ENCODE peak calls at places on chromosomes 4 and X, in six cellular contexts. One of them, this sample, is unnamed.

GRCh38 chr4:149223659-149224058 is 592.0 kb downstream of the IQCM start:
- DNase-seq in left lung: no peak
- DNase-seq in fibroblast of villous mesenchyme: peak
- DNase-seq in lower lobe of right lung: no peak
- DNase-seq in nephron progenitor cell: no peak
- DNase-seq in HFFc6: peak
- DNase-seq in this sample: no peak

GRCh38 chrX:34365482-34365881 is 233.4 kb upstream of the FAM47A start:
- DNase-seq in left lung: no peak
- DNase-seq in fibroblast of villous mesenchyme: peak
- DNase-seq in lower lobe of right lung: no peak
- DNase-seq in nephron progenitor cell: peak
- DNase-seq in HFFc6: peak
- DNase-seq in this sample: no peak

GRCh38 chr4:148540622-148541326 is 98.6 kb upstream of the NR3C2 start:
- DNase-seq in left lung: no peak
- DNase-seq in fibroblast of villous mesenchyme: no peak
- DNase-seq in lower lobe of right lung: no peak
- DNase-seq in nephron progenitor cell: no peak
- DNase-seq in HFFc6: no peak
- DNase-seq in this sample: no peak

GRCh38 chr4:132818091-132818490 is 331.0 kb upstream of the PCDH10 start:
- DNase-seq in left lung: no peak
- DNase-seq in fibroblast of villous mesenchyme: no peak
- DNase-seq in lower lobe of right lung: no peak
- DNase-seq in nephron progenitor cell: peak
- DNase-seq in HFFc6: no peak
- DNase-seq in this sample: no peak

GRCh38 chr4:176439611-176440010 is 119.8 kb downstream of the SPCS3 start:
- DNase-seq in left lung: no peak
- DNase-seq in fibroblast of villous mesenchyme: no peak
- DNase-seq in lower lobe of right lung: no peak
- DNase-seq in nephron progenitor cell: no peak
- DNase-seq in HFFc6: no peak
- DNase-seq in this sample: no peak

GRCh38 chr4:28555851-28556250 is 1695.2 kb downstream of the STIM2 start:
- DNase-seq in left lung: no peak
- DNase-seq in fibroblast of villous mesenchyme: peak
- DNase-seq in lower lobe of right lung: no peak
- DNase-seq in nephron progenitor cell: no peak
- DNase-seq in HFFc6: no peak
- DNase-seq in this sample: no peak

GRCh38 chr4:86720508-86721068 is 126.5 kb downstream of the PTPN13 start:
- DNase-seq in left lung: no peak
- DNase-seq in fibroblast of villous mesenchyme: peak
- DNase-seq in lower lobe of right lung: no peak
- DNase-seq in nephron progenitor cell: no peak
- DNase-seq in HFFc6: no peak
- DNase-seq in this sample: no peak

GRCh38 chr4:84856468-84856867 is 110.0 kb downstream of the WDFY3 start:
- DNase-seq in left lung: no peak
- DNase-seq in fibroblast of villous mesenchyme: no peak
- DNase-seq in lower lobe of right lung: no peak
- DNase-seq in nephron progenitor cell: no peak
- DNase-seq in HFFc6: no peak
- DNase-seq in this sample: no peak

GRCh38 chr4:14431155-14432134 is 570.8 kb upstream of the CPEB2 start:
- DNase-seq in left lung: no peak
- DNase-seq in fibroblast of villous mesenchyme: no peak
- DNase-seq in lower lobe of right lung: no peak
- DNase-seq in nephron progenitor cell: no peak
- DNase-seq in HFFc6: no peak
- DNase-seq in this sample: no peak

GRCh38 chrX:67604979-67605703 is 61.3 kb downstream of the AR start:
- DNase-seq in left lung: no peak
- DNase-seq in fibroblast of villous mesenchyme: peak
- DNase-seq in lower lobe of right lung: no peak
- DNase-seq in nephron progenitor cell: no peak
- DNase-seq in HFFc6: peak
- DNase-seq in this sample: no peak

GRCh38 chr4:104490770-104491395 is 3.8 kb downstream of the CXXC4 start:
- DNase-seq in left lung: peak
- DNase-seq in fibroblast of villous mesenchyme: peak
- DNase-seq in lower lobe of right lung: peak
- DNase-seq in nephron progenitor cell: peak
- DNase-seq in HFFc6: peak
- DNase-seq in this sample: no peak

GRCh38 chrX:134604701-134605271 is 53.5 kb downstream of the PLAC1 start:
- DNase-seq in left lung: peak
- DNase-seq in fibroblast of villous mesenchyme: peak
- DNase-seq in lower lobe of right lung: peak
- DNase-seq in nephron progenitor cell: no peak
- DNase-seq in HFFc6: no peak
- DNase-seq in this sample: no peak

GRCh38 chr4:158530391-158530790 is 8.7 kb downstream of the RXFP1 start:
- DNase-seq in left lung: no peak
- DNase-seq in fibroblast of villous mesenchyme: peak
- DNase-seq in lower lobe of right lung: no peak
- DNase-seq in nephron progenitor cell: no peak
- DNase-seq in HFFc6: no peak
- DNase-seq in this sample: no peak

GRCh38 chrX:107204063-107204605 is 2.1 kb downstream of the NUP62CL start:
- DNase-seq in left lung: no peak
- DNase-seq in fibroblast of villous mesenchyme: no peak
- DNase-seq in lower lobe of right lung: no peak
- DNase-seq in nephron progenitor cell: peak
- DNase-seq in HFFc6: no peak
- DNase-seq in this sample: no peak

GRCh38 chr4:126396121-126396520 is 1081.4 kb downstream of the FAT4 start:
- DNase-seq in left lung: no peak
- DNase-seq in fibroblast of villous mesenchyme: no peak
- DNase-seq in lower lobe of right lung: no peak
- DNase-seq in nephron progenitor cell: no peak
- DNase-seq in HFFc6: no peak
- DNase-seq in this sample: no peak

GRCh38 chr4:126395661-126396060 is 1080.9 kb downstream of the FAT4 start:
- DNase-seq in left lung: no peak
- DNase-seq in fibroblast of villous mesenchyme: no peak
- DNase-seq in lower lobe of right lung: no peak
- DNase-seq in nephron progenitor cell: no peak
- DNase-seq in HFFc6: no peak
- DNase-seq in this sample: no peak

DNA sequence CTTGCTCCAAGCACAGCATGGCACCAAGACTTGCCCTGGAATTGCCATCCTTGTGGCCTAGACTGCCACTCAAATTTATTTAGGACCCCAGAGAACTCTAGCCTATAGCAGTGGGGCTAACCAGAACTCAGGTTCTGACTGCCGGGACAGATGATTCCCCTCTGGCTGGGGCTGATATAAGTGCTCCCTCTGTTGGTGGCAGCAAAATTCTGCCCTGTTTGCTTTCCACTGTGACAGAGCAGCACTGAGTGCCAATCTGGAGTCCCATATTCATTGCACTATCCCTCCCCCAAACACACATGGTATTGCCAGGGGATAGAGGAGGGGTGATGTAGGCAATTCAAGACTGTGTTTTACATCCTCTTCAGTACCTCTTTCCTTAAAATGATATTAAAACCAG is 1081.9 kb downstream of the FAT4 start:
- DNase-seq in left lung: no peak
- DNase-seq in fibroblast of villous mesenchyme: no peak
- DNase-seq in lower lobe of right lung: no peak
- DNase-seq in nephron progenitor cell: no peak
- DNase-seq in HFFc6: no peak
- DNase-seq in this sample: no peak
- TF ChIP-seq CTCF in left lung: no peak
- TF ChIP-seq CTCF in fibroblast of villous mesenchyme: no peak
- TF ChIP-seq CTCF in lower lobe of right lung: no peak
- TF ChIP-seq CTCF in nephron progenitor cell: no peak
- TF ChIP-seq CTCF in HFFc6: peak
- TF ChIP-seq CTCF in this sample: no peak

GRCh38 chrX:72340572-72340971 is 34.9 kb upstream of the CITED1 start:
- DNase-seq in left lung: no peak
- DNase-seq in fibroblast of villous mesenchyme: no peak
- DNase-seq in lower lobe of right lung: no peak
- DNase-seq in nephron progenitor cell: no peak
- DNase-seq in HFFc6: no peak
- DNase-seq in this sample: no peak
- TF ChIP-seq CTCF in left lung: no peak
- TF ChIP-seq CTCF in fibroblast of villous mesenchyme: no peak
- TF ChIP-seq CTCF in lower lobe of right lung: no peak
- TF ChIP-seq CTCF in nephron progenitor cell: no peak
- TF ChIP-seq CTCF in HFFc6: no peak
- TF ChIP-seq CTCF in this sample: no peak

GRCh38 chr4:82890913-82891727 is at the start of gene SEC31A:
- DNase-seq in left lung: peak
- DNase-seq in fibroblast of villous mesenchyme: peak
- DNase-seq in lower lobe of right lung: peak
- DNase-seq in nephron progenitor cell: peak
- DNase-seq in HFFc6: peak
- DNase-seq in this sample: peak
- TF ChIP-seq CTCF in left lung: no peak
- TF ChIP-seq CTCF in fibroblast of villous mesenchyme: peak
- TF ChIP-seq CTCF in lower lobe of right lung: no peak
- TF ChIP-seq CTCF in nephron progenitor cell: no peak
- TF ChIP-seq CTCF in HFFc6: peak
- TF ChIP-seq CTCF in this sample: no peak

GRCh38 chr4:123994917-123995316 is 598.3 kb downstream of the SPRY1 start:
- DNase-seq in left lung: no peak
- DNase-seq in fibroblast of villous mesenchyme: no peak
- DNase-seq in lower lobe of right lung: no peak
- DNase-seq in nephron progenitor cell: no peak
- DNase-seq in HFFc6: no peak
- DNase-seq in this sample: no peak
- TF ChIP-seq CTCF in left lung: no peak
- TF ChIP-seq CTCF in fibroblast of villous mesenchyme: peak
- TF ChIP-seq CTCF in lower lobe of right lung: no peak
- TF ChIP-seq CTCF in nephron progenitor cell: no peak
- TF ChIP-seq CTCF in HFFc6: peak
- TF ChIP-seq CTCF in this sample: no peak

GRCh38 chr4:26859762-26860156 is 882 bp upstream of the STIM2 start:
- DNase-seq in left lung: no peak
- DNase-seq in fibroblast of villous mesenchyme: no peak
- DNase-seq in lower lobe of right lung: no peak
- DNase-seq in nephron progenitor cell: no peak
- DNase-seq in HFFc6: no peak
- DNase-seq in this sample: no peak

GRCh38 chr4:26861434-26862186 is 969 bp downstream of the STIM2 start:
- DNase-seq in left lung: peak
- DNase-seq in fibroblast of villous mesenchyme: peak
- DNase-seq in lower lobe of right lung: peak
- DNase-seq in nephron progenitor cell: peak
- DNase-seq in HFFc6: peak
- DNase-seq in this sample: no peak

GRCh38 chr4:26862381-26862915 is 1.8 kb downstream of the STIM2 start:
- DNase-seq in left lung: no peak
- DNase-seq in fibroblast of villous mesenchyme: no peak
- DNase-seq in lower lobe of right lung: no peak
- DNase-seq in nephron progenitor cell: no peak
- DNase-seq in HFFc6: no peak
- DNase-seq in this sample: no peak

GRCh38 chr4:26860157-26860921 is at the start of gene STIM2:
- DNase-seq in left lung: peak
- DNase-seq in fibroblast of villous mesenchyme: peak
- DNase-seq in lower lobe of right lung: peak
- DNase-seq in nephron progenitor cell: peak
- DNase-seq in HFFc6: peak
- DNase-seq in this sample: peak

GRCh38 chr4:26860922-26861433 is 337 bp downstream of the STIM2 start:
- DNase-seq in left lung: peak
- DNase-seq in fibroblast of villous mesenchyme: peak
- DNase-seq in lower lobe of right lung: peak
- DNase-seq in nephron progenitor cell: peak
- DNase-seq in HFFc6: peak
- DNase-seq in this sample: no peak
- TF ChIP-seq CTCF in left lung: no peak
- TF ChIP-seq CTCF in fibroblast of villous mesenchyme: no peak
- TF ChIP-seq CTCF in lower lobe of right lung: no peak
- TF ChIP-seq CTCF in nephron progenitor cell: no peak
- TF ChIP-seq CTCF in HFFc6: no peak
- TF ChIP-seq CTCF in this sample: no peak

GRCh38 chr4:139575072-139575471 is 19.1 kb upstream of the SETD7 start:
- DNase-seq in left lung: no peak
- DNase-seq in fibroblast of villous mesenchyme: no peak
- DNase-seq in lower lobe of right lung: no peak
- DNase-seq in nephron progenitor cell: no peak
- DNase-seq in HFFc6: no peak
- DNase-seq in this sample: no peak

GRCh38 chr4:139576219-139576618 is 20.2 kb upstream of the SETD7 start:
- DNase-seq in left lung: no peak
- DNase-seq in fibroblast of villous mesenchyme: no peak
- DNase-seq in lower lobe of right lung: no peak
- DNase-seq in nephron progenitor cell: no peak
- DNase-seq in HFFc6: no peak
- DNase-seq in this sample: no peak

GRCh38 chr4:139574641-139575040 is 18.6 kb upstream of the SETD7 start:
- DNase-seq in left lung: no peak
- DNase-seq in fibroblast of villous mesenchyme: no peak
- DNase-seq in lower lobe of right lung: no peak
- DNase-seq in nephron progenitor cell: no peak
- DNase-seq in HFFc6: no peak
- DNase-seq in this sample: no peak
- TF ChIP-seq CTCF in left lung: no peak
- TF ChIP-seq CTCF in fibroblast of villous mesenchyme: no peak
- TF ChIP-seq CTCF in lower lobe of right lung: no peak
- TF ChIP-seq CTCF in nephron progenitor cell: no peak
- TF ChIP-seq CTCF in HFFc6: no peak
- TF ChIP-seq CTCF in this sample: no peak

GRCh38 chrX:47643926-47644325 is 6.4 kb downstream of the ELK1 start:
- DNase-seq in left lung: no peak
- DNase-seq in fibroblast of villous mesenchyme: peak
- DNase-seq in lower lobe of right lung: no peak
- DNase-seq in nephron progenitor cell: no peak
- DNase-seq in HFFc6: no peak
- DNase-seq in this sample: no peak
- TF ChIP-seq CTCF in left lung: no peak
- TF ChIP-seq CTCF in fibroblast of villous mesenchyme: peak
- TF ChIP-seq CTCF in lower lobe of right lung: peak
- TF ChIP-seq CTCF in nephron progenitor cell: no peak
- TF ChIP-seq CTCF in HFFc6: peak
- TF ChIP-seq CTCF in this sample: peak

This sample was measured in CD14-positive monocyte.